ENCODE peak calls at places on chromosomes 5 and 9, in ten cellular contexts. One of them, this sample, is unnamed.

GRCh38 chr5:35651002-35651756 is 33.5 kb downstream of the SPEF2 start:
- DNase-seq in astrocyte: peak
- DNase-seq in A549: peak
- DNase-seq in mammary epithelial cell: peak
- DNase-seq in hepatocyte: peak
- DNase-seq in H1: peak
- DNase-seq in IMR-90: peak
- DNase-seq in GM23338: peak
- DNase-seq in PC-9: peak
- DNase-seq in K562: no peak
- DNase-seq in this sample: peak

GRCh38 chr5:135651156-135651555 is 72.4 kb upstream of the CXCL14 start:
- DNase-seq in hepatocyte: peak
- DNase-seq in IMR-90: peak
- DNase-seq in PC-9: no peak
- DNase-seq in K562: no peak
- DNase-seq in mammary epithelial cell: peak
- DNase-seq in astrocyte: peak
- DNase-seq in GM23338: no peak
- DNase-seq in H1: peak
- DNase-seq in A549: no peak
- DNase-seq in this sample: peak

GRCh38 chr5:168121138-168121494 is 170.3 kb upstream of the WWC1 start:
- DNase-seq in astrocyte: no peak
- DNase-seq in IMR-90: no peak
- DNase-seq in K562: no peak
- DNase-seq in GM23338: no peak
- DNase-seq in A549: no peak
- DNase-seq in H1: no peak
- DNase-seq in PC-9: no peak
- DNase-seq in hepatocyte: no peak
- DNase-seq in mammary epithelial cell: no peak
- DNase-seq in this sample: no peak

GRCh38 chr5:143054480-143054941 is 284.3 kb downstream of the ARHGAP26 start:
- DNase-seq in PC-9: no peak
- DNase-seq in IMR-90: peak
- DNase-seq in mammary epithelial cell: no peak
- DNase-seq in H1: no peak
- DNase-seq in K562: no peak
- DNase-seq in A549: no peak
- DNase-seq in hepatocyte: no peak
- DNase-seq in astrocyte: peak
- DNase-seq in GM23338: no peak
- DNase-seq in this sample: no peak

GRCh38 chr5:173155912-173156311 is 11.6 kb downstream of the BNIP1 start:
- DNase-seq in K562: no peak
- DNase-seq in A549: no peak
- DNase-seq in H1: no peak
- DNase-seq in IMR-90: peak
- DNase-seq in GM23338: no peak
- DNase-seq in astrocyte: no peak
- DNase-seq in PC-9: no peak
- DNase-seq in hepatocyte: no peak
- DNase-seq in mammary epithelial cell: no peak
- DNase-seq in this sample: no peak

GRCh38 chr9:6450641-6451375 is 37.8 kb downstream of the UHRF2 start:
- DNase-seq in GM23338: no peak
- DNase-seq in A549: no peak
- DNase-seq in PC-9: no peak
- DNase-seq in IMR-90: no peak
- DNase-seq in mammary epithelial cell: no peak
- DNase-seq in hepatocyte: no peak
- DNase-seq in astrocyte: no peak
- DNase-seq in H1: no peak
- DNase-seq in K562: no peak
- DNase-seq in this sample: no peak

GRCh38 chr5:43037929-43038510 is 2.1 kb downstream of the ANXA2R start:
- DNase-seq in hepatocyte: no peak
- DNase-seq in IMR-90: peak
- DNase-seq in A549: no peak
- DNase-seq in K562: no peak
- DNase-seq in astrocyte: peak
- DNase-seq in mammary epithelial cell: peak
- DNase-seq in PC-9: no peak
- DNase-seq in H1: no peak
- DNase-seq in GM23338: peak
- DNase-seq in this sample: peak

GRCh38 chr5:108345541-108346171 is 36.2 kb downstream of the FBXL17 start:
- DNase-seq in H1: no peak
- DNase-seq in A549: peak
- DNase-seq in GM23338: peak
- DNase-seq in PC-9: no peak
- DNase-seq in IMR-90: peak
- DNase-seq in astrocyte: peak
- DNase-seq in mammary epithelial cell: peak
- DNase-seq in hepatocyte: peak
- DNase-seq in K562: no peak
- DNase-seq in this sample: peak

GRCh38 chr5:154358410-154359221 is 87.2 kb upstream of the SAP30L start:
- DNase-seq in IMR-90: no peak
- DNase-seq in H1: no peak
- DNase-seq in GM23338: no peak
- DNase-seq in PC-9: no peak
- DNase-seq in hepatocyte: no peak
- DNase-seq in K562: no peak
- DNase-seq in astrocyte: peak
- DNase-seq in mammary epithelial cell: no peak
- DNase-seq in A549: no peak
- DNase-seq in this sample: no peak

GRCh38 chr5:113246371-113246870 is 188.4 kb downstream of the TSSK1B start:
- DNase-seq in K562: no peak
- DNase-seq in A549: no peak
- DNase-seq in PC-9: no peak
- DNase-seq in IMR-90: no peak
- DNase-seq in mammary epithelial cell: no peak
- DNase-seq in GM23338: peak
- DNase-seq in astrocyte: peak
- DNase-seq in hepatocyte: no peak
- DNase-seq in H1: no peak
- DNase-seq in this sample: no peak

GRCh38 chr5:128228506-128228905 is 144.9 kb downstream of the SLC12A2 start:
- DNase-seq in astrocyte: peak
- DNase-seq in hepatocyte: no peak
- DNase-seq in PC-9: no peak
- DNase-seq in A549: no peak
- DNase-seq in mammary epithelial cell: no peak
- DNase-seq in IMR-90: peak
- DNase-seq in H1: no peak
- DNase-seq in GM23338: no peak
- DNase-seq in K562: no peak
- DNase-seq in this sample: peak

GRCh38 chr5:10595678-10596309 is 31.9 kb downstream of the ANKRD33B start:
- DNase-seq in hepatocyte: peak
- DNase-seq in astrocyte: peak
- DNase-seq in GM23338: no peak
- DNase-seq in mammary epithelial cell: peak
- DNase-seq in IMR-90: peak
- DNase-seq in K562: no peak
- DNase-seq in H1: no peak
- DNase-seq in PC-9: peak
- DNase-seq in A549: peak
- DNase-seq in this sample: peak

GRCh38 chr5:16894236-16895057 is 41.6 kb downstream of the MYO10 start:
- DNase-seq in astrocyte: peak
- DNase-seq in IMR-90: peak
- DNase-seq in H1: no peak
- DNase-seq in PC-9: peak
- DNase-seq in K562: no peak
- DNase-seq in A549: peak
- DNase-seq in GM23338: peak
- DNase-seq in hepatocyte: peak
- DNase-seq in mammary epithelial cell: peak
- DNase-seq in this sample: peak

DNA sequence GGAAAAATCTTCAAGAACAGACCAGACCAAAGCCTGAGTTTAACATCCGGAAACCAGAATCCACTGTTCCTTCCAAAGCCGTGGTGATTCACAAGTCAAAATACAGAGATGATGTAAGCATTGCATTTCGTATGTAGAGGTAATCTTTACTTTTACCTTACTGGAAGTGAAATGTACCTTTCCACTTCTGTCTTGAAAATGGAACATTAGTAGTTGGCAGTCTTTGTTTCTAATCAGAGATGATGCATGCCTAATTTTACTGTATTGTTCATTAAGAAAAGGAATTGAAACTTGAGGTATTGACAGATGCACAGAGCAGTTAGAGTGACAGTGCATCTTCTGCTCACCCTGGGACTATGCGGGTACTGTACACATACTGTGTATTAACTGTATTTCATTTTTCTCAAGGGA is 34.6 kb downstream of the HABP4 start:
- DNase-seq in GM23338: no peak
- DNase-seq in IMR-90: no peak
- DNase-seq in mammary epithelial cell: no peak
- DNase-seq in astrocyte: no peak
- DNase-seq in H1: no peak
- DNase-seq in K562: no peak
- DNase-seq in A549: no peak
- DNase-seq in hepatocyte: no peak
- DNase-seq in PC-9: no peak
- DNase-seq in this sample: no peak
- H3K4me2 ChIP-seq in GM23338: no peak
- H3K4me2 ChIP-seq in IMR-90: no peak
- H3K4me2 ChIP-seq in mammary epithelial cell: no peak
- H3K4me2 ChIP-seq in astrocyte: no peak
- H3K4me2 ChIP-seq in H1: no peak
- H3K4me2 ChIP-seq in K562: no peak
- H3K4me2 ChIP-seq in A549: no peak
- H3K4me2 ChIP-seq in hepatocyte: no peak
- H3K4me2 ChIP-seq in PC-9: no peak
- H3K4me2 ChIP-seq in this sample: no peak

DNA sequence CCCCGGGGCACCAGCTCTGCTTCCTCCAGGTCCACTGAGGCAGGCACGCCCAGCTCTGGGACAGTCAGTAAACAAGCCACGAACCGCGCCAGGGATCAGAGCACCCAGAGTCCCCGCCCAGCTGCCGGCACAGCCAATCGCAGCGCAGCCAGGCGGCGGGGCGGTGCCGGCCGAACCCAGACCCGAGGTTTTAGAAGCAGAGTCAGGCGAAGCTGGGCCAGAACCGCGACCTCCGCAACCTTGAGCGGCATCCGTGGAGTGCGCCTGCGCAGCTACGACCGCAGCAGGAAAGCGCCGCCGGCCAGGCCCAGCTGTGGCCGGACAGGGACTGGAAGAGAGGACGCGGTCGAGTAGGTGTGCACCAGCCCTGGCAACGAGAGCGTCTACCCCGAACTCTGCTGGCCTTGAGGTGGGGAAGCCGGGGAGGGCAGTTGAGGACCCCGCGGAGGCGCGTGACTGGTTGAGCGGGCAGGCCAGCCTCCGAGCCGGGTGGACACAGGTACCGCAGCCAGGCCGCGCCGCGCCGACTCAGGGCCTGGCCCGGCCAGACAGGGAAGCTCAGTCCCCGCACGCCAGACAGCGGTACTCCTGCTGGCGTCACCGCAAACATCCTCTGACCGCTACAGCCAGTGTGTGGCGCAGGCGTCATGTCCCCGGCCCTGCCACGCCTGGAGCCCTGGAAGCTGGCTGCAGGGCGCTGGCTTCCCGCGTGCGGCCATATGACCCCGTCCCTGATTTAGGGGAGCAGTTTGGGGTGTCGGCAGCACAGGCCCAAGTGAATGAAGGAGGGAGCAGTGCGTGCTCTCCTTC is at the start of gene CTSL:
- DNase-seq in PC-9: peak
- DNase-seq in mammary epithelial cell: peak
- DNase-seq in IMR-90: peak
- DNase-seq in H1: peak
- DNase-seq in hepatocyte: peak
- DNase-seq in GM23338: peak
- DNase-seq in K562: peak
- DNase-seq in A549: peak
- DNase-seq in astrocyte: peak
- DNase-seq in this sample: peak
- TF ChIP-seq CTCF in PC-9: peak
- TF ChIP-seq CTCF in mammary epithelial cell: no peak
- TF ChIP-seq CTCF in IMR-90: peak
- TF ChIP-seq CTCF in H1: peak
- TF ChIP-seq CTCF in hepatocyte: peak
- TF ChIP-seq CTCF in GM23338: peak
- TF ChIP-seq CTCF in K562: peak
- TF ChIP-seq CTCF in A549: peak
- TF ChIP-seq CTCF in astrocyte: no peak
- TF ChIP-seq CTCF in this sample: peak

DNA sequence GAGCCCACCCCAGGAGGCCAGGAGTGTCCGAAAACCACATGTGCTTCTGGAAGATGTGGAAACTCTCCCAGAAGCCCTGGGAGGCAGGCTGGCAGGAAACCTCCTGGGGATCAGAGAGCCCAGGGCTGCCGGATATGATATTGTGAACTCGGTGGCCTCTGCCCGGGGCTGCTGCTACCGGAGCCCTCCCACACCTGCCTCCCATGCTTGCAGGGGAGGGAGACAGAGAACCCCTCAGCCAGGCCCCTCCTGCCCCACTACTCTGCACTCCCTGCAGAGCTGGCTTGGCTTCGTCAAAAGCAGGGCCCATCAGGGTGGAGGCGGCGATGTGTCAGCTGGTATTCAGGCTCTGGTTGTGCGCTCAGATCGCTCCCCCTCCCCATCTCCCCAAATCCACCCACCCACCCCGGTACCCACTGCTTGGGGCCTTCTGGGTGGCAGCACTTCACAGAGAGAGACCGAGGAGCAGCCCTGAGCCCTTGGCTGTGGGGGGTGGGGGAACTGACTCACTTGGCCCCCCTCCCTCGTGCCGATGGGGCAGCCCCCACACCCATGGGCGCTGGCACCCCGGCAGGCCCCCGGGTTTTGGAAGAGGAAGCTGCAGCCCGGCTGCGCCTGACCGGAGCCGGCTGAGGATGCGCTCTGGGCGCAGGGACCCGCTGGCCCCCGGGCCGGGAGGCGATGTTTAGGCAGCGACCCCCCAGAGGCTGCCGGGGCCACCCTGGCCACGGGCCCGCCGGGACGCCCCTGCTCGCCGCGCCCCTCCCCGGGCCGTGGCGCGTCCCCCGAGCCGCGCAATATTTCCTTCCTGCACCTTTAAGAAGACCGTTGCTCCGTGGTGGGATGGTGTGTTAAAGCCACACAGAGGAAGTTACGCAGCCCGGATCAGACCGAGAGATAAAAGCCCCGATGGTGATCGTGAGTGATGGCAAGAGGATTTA is 786 bp upstream of the NTNG2 start:
- DNase-seq in A549: peak
- DNase-seq in hepatocyte: peak
- DNase-seq in PC-9: no peak
- DNase-seq in IMR-90: peak
- DNase-seq in H1: no peak
- DNase-seq in K562: no peak
- DNase-seq in GM23338: peak
- DNase-seq in mammary epithelial cell: peak
- DNase-seq in astrocyte: peak
- DNase-seq in this sample: peak
- H3K4me3 ChIP-seq in A549: peak
- H3K4me3 ChIP-seq in hepatocyte: peak
- H3K4me3 ChIP-seq in PC-9: peak
- H3K4me3 ChIP-seq in IMR-90: peak
- H3K4me3 ChIP-seq in H1: peak
- H3K4me3 ChIP-seq in K562: no peak
- H3K4me3 ChIP-seq in GM23338: peak
- H3K4me3 ChIP-seq in mammary epithelial cell: peak
- H3K4me3 ChIP-seq in astrocyte: peak
- H3K4me3 ChIP-seq in this sample: peak

GRCh38 chr9:128100581-128100980 is 26.9 kb downstream of the PTGES2 start:
- DNase-seq in IMR-90: no peak
- DNase-seq in GM23338: no peak
- DNase-seq in K562: no peak
- DNase-seq in A549: no peak
- DNase-seq in mammary epithelial cell: no peak
- DNase-seq in H1: no peak
- DNase-seq in hepatocyte: no peak
- DNase-seq in astrocyte: no peak
- DNase-seq in PC-9: no peak
- DNase-seq in this sample: no peak
- H3K4me2 ChIP-seq in IMR-90: peak
- H3K4me2 ChIP-seq in GM23338: no peak
- H3K4me2 ChIP-seq in K562: no peak
- H3K4me2 ChIP-seq in A549: no peak
- H3K4me2 ChIP-seq in mammary epithelial cell: no peak
- H3K4me2 ChIP-seq in H1: peak
- H3K4me2 ChIP-seq in hepatocyte: peak
- H3K4me2 ChIP-seq in astrocyte: peak
- H3K4me2 ChIP-seq in PC-9: peak
- H3K4me2 ChIP-seq in this sample: no peak